ENCODE peak calls at places on chromosome X, in six cellular contexts. J is left ventricle myocardium inferior; B is psoas muscle; Q is mammary epithelial cell; T is CD8-positive, alpha-beta T cell; U is NT2/D1. W is an unnamed sample.

GRCh38 chrX:8741981-8742380 is 10.0 kb upstream of the ANOS1 start:
- DNase-seq in Q (no peak), U (no peak), J (no peak), B (no peak), T (no peak), W (no peak)

GRCh38 chrX:110066488-110067225 is 63.7 kb downstream of the TMEM164 start:
- DNase-seq in T (no peak), J (no peak), B (no peak), Q (no peak), U (no peak), W (no peak)

GRCh38 chrX:34849371-34849770 is 93.2 kb upstream of the FAM47B start:
- DNase-seq in U (no peak), T (no peak), Q (peak; percentile 26), B (no peak), J (no peak), W (no peak)

GRCh38 chrX:30713061-30713525 is 59.9 kb downstream of the GK start:
- DNase-seq in U (peak; percentile 44), Q (peak; percentile 32), T (peak; percentile 39), B (no peak), J (peak; percentile 18), W (peak; percentile 79)

GRCh38 chrX:41087219-41087618 is 2.0 kb downstream of the USP9X start:
- DNase-seq in T (no peak), U (no peak), J (no peak), Q (peak; percentile 9), B (no peak), W (no peak)

GRCh38 chrX:105460366-105460765 is 239.9 kb upstream of the TEX13A start:
- DNase-seq in U (no peak), T (no peak), Q (peak; percentile 67), J (no peak), B (no peak), W (no peak)

GRCh38 chrX:123475068-123475724 is 257.7 kb downstream of the THOC2 start:
- DNase-seq in T (no peak), B (no peak), U (no peak), J (no peak), Q (peak; percentile 24), W (no peak)

GRCh38 chrX:139936259-139936658 is 3.4 kb upstream of the ATP11C start:
- DNase-seq in J (no peak), T (no peak), U (no peak), Q (no peak), B (no peak), W (no peak)

GRCh38 chrX:111386884-111387283 is 25.1 kb downstream of the DCX start:
- DNase-seq in T (no peak), B (no peak), U (no peak), J (no peak), Q (no peak), W (no peak)

GRCh38 chrX:2707334-2707760 is 16.3 kb downstream of the CD99 start:
- DNase-seq in U (peak; percentile 61), Q (peak; percentile 98), B (peak; percentile 80), T (peak; percentile 75), J (peak; percentile 42), W (peak; percentile 91)

GRCh38 chrX:132016628-132017430 is 6.3 kb upstream of the STK26 start:
- DNase-seq in T (no peak), B (no peak), Q (no peak), J (no peak), U (no peak), W (no peak)

GRCh38 chrX:119288890-119289393 is 52.9 kb downstream of the PGRMC1 start:
- DNase-seq in B (no peak), Q (no peak), J (no peak), T (no peak), U (no peak), W (no peak)

GRCh38 chrX:16874458-16875095 is 4.4 kb upstream of the RBBP7 start:
- DNase-seq in J (no peak), T (no peak), Q (no peak), U (no peak), B (no peak), W (no peak)

GRCh38 chrX:12141511-12141910 is 3.2 kb downstream of the FRMPD4 start:
- DNase-seq in Q (no peak), B (no peak), T (no peak), U (no peak), J (no peak), W (no peak)

GRCh38 chrX:56429581-56429980 is 133.8 kb upstream of the UBQLN2 start:
- DNase-seq in B (no peak), T (no peak), Q (no peak), U (peak; percentile 30), J (no peak), W (peak; percentile 66)

GRCh38 chrX:125378205-125378604 is 58.5 kb downstream of the TEX13C start:
- DNase-seq in U (no peak), J (no peak), T (no peak), Q (peak; percentile 2), B (no peak), W (no peak)

GRCh38 chrX:13078739-13079444 is 34.5 kb upstream of the FAM9C start:
- DNase-seq in J (peak; percentile 28), B (peak; percentile 54), Q (no peak), T (no peak), U (no peak), W (no peak)

GRCh38 chrX:109393859-109394258 is 88.0 kb downstream of the GUCY2F start:
- DNase-seq in Q (peak; percentile 12), B (no peak), J (no peak), U (no peak), T (no peak), W (peak; percentile 72)

GRCh38 chrX:46913710-46914109 is 1.5 kb downstream of the JADE3 start:
- DNase-seq in Q (peak; percentile 21), T (no peak), U (no peak), J (no peak), B (no peak), W (peak; percentile 53)

GRCh38 chrX:69214463-69214862 is 49.2 kb upstream of the PJA1 start:
- DNase-seq in T (no peak), U (no peak), B (no peak), Q (no peak), J (no peak), W (no peak)

GRCh38 chrX:140733766-140734342 is 24.3 kb downstream of the LINC00632 start:
- DNase-seq in B (no peak), J (peak; percentile 11), U (no peak), Q (peak; percentile 25), T (no peak), W (peak; percentile 58)

GRCh38 chrX:101550825-101551767 is 749 bp downstream of the ARMCX1 start:
- DNase-seq in U (peak; percentile 6), J (peak; percentile 54), B (peak; percentile 61), Q (peak; percentile 4), T (no peak), W (peak; percentile 79)

GRCh38 chrX:68299923-68300322 is 133.4 kb downstream of the OPHN1 start:
- DNase-seq in U (no peak), Q (no peak), T (no peak), J (no peak), B (no peak), W (no peak)

GRCh38 chrX:39731735-39732134 is 366.0 kb downstream of the BCOR start:
- DNase-seq in J (no peak), U (no peak), Q (no peak), B (no peak), T (no peak), W (no peak)

GRCh38 chrX:34341258-34341657 is 209.1 kb upstream of the FAM47A start:
- DNase-seq in J (no peak), B (no peak), Q (no peak), U (no peak), T (no peak), W (no peak)

GRCh38 chrX:150456466-150456865 is 93.3 kb downstream of the MAMLD1 start:
- DNase-seq in Q (peak; percentile 69), T (no peak), B (no peak), J (no peak), U (no peak), W (no peak)

GRCh38 chrX:150454508-150455219 is 91.5 kb downstream of the MAMLD1 start:
- DNase-seq in J (no peak), U (no peak), Q (no peak), B (no peak), T (no peak), W (no peak)

GRCh38 chrX:150456941-150457340 is 93.8 kb downstream of the MAMLD1 start:
- DNase-seq in J (no peak), T (no peak), B (no peak), U (no peak), Q (no peak), W (no peak)

GRCh38 chrX:150454083-150454482 is 91.0 kb downstream of the MAMLD1 start:
- DNase-seq in B (no peak), J (no peak), U (no peak), T (no peak), Q (no peak), W (no peak)

DNA sequence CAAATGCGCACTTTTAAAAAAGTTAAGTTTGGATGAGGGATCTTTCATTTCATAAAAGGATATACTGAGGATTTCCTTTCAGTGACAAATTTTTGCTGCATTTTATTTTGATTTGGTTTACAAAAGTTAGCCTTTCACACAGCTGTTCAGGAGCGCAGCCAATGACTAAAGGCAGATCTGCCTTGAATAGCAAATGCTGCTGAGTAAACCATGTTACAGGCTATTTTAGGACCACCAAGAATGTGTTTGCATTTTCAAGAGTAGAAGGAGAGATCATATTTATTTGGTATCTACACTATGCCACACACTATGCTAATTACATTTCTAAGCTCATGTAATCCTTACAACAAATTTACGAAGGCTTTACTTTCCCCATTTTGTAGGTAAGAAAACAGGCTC is 92.1 kb downstream of the MAMLD1 start:
- DNase-seq in U (no peak), T (no peak), Q (no peak), J (no peak), B (no peak), W (no peak)
- H3K4me3 ChIP-seq in U (no peak overlapping the region), T (no peak overlapping the region), Q (no peak overlapping the region), J (no peak overlapping the region), B (no peak overlapping the region), W (no peak overlapping the region)

GRCh38 chrX:10506781-10507180 is 113.6 kb downstream of the MID1 start:
- DNase-seq in J (no peak), B (no peak), Q (no peak), T (no peak), U (no peak), W (no peak)
- H3K27me3 ChIP-seq in J (no peaks in the 10 kb centered on the region), B (no peaks in the 10 kb centered on the region), Q (no peaks in the 10 kb centered on the region), T (no peaks in the 10 kb centered on the region), U (no peaks in the 10 kb centered on the region), W (no peaks in the 10 kb centered on the region)

GRCh38 chrX:49250578-49250977 is 13.9 kb downstream of the FOXP3 start:
- DNase-seq in B (no peak), U (no peak), T (no peak), J (no peak), Q (no peak), W (no peak)
- H3K4me1 ChIP-seq in B (no peaks in the 10 kb centered on the region), U (peaks cover 3% of the 10 kb centered on the region), T (no peaks in the 10 kb centered on the region), J (no peaks in the 10 kb centered on the region), Q (no peaks in the 10 kb centered on the region), W (no peaks in the 10 kb centered on the region)

GRCh38 chrX:154802838-154803410 is 2.4 kb downstream of the MPP1 start:
- DNase-seq in T (no peak), U (no peak), J (no peak), Q (no peak), B (no peak), W (no peak)
- H3K4me3 ChIP-seq in T (no peak overlapping the region), U (no peak overlapping the region), J (no peak overlapping the region), Q (no peak overlapping the region), B (no peak overlapping the region), W (no peak overlapping the region)

DNA sequence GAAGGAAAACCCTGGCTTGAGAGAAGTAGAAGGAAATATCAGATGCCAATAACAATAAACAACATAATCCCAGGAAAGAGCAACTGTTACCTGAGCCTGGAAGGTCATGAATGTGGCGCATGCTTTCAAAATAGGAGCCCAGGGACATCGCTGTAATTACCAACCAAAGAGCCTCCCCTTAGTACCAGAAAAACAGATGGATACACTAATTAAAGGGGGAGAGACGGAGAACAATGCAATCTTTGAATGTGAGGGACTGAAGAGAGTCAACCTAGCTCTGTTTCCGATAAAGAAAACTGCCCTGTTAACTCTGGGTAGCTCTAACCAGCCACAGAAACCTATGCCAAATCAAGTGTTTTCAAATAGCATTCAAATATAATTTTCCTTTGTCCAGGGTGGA is 161.4 kb downstream of the ENOX2 start:
- DNase-seq in U (no peak), T (no peak), J (no peak), Q (no peak), B (no peak), W (no peak)
- H3K27me3 ChIP-seq in U (no peaks in the 10 kb centered on the region), T (no peaks in the 10 kb centered on the region), J (no peaks in the 10 kb centered on the region), Q (no peaks in the 10 kb centered on the region), B (no peaks in the 10 kb centered on the region), W (no peaks in the 10 kb centered on the region)